ENCODE peak calls at places on chromosomes 5 and 9, in six cellular contexts. M is K562, W is cardiac fibroblast, V is Karpas-422, I is IMR-90, Y is breast epithelium. L is an unnamed sample.

GRCh38 chr5:90962481-90962880 is 403.9 kb downstream of the ADGRV1 start:
- DNase-seq in Y (no peak), W (peak), V (no peak), M (no peak), I (no peak), L (no peak)

GRCh38 chr9:94860678-94861588 is 134.4 kb downstream of the AOPEP start:
- DNase-seq in M (no peak), V (peak), W (peak), Y (no peak), I (peak), L (peak)

GRCh38 chr5:141560141-141560540 is 58.7 kb downstream of the DIAPH1 start:
- DNase-seq in V (no peak), I (no peak), W (peak), M (no peak), Y (no peak), L (no peak)

GRCh38 chr5:132237141-132237540 is 9.5 kb upstream of the P4HA2 start:
- DNase-seq in W (no peak), M (no peak), I (peak), V (no peak), Y (no peak), L (no peak)

GRCh38 chr9:4382722-4383317 is 83.0 kb upstream of the GLIS3 start:
- DNase-seq in Y (no peak), V (peak), W (peak), I (peak), M (peak), L (no peak)

GRCh38 chr5:95930541-95930940 is 31.1 kb downstream of the ELL2 start:
- DNase-seq in I (no peak), W (no peak), M (no peak), Y (no peak), V (no peak), L (no peak)

GRCh38 chr9:115008536-115008935 is 78.1 kb upstream of the TNFSF8 start:
- DNase-seq in I (peak), Y (no peak), W (peak), V (no peak), M (no peak), L (no peak)

GRCh38 chr5:76855961-76856360 is 6.1 kb downstream of the S100Z start:
- DNase-seq in W (no peak), I (no peak), Y (no peak), M (peak), V (no peak), L (no peak)

GRCh38 chr5:149456597-149457392 is 77.7 kb upstream of the IL17B start:
- DNase-seq in Y (no peak), I (no peak), M (peak), W (no peak), V (no peak), L (no peak)

DNA sequence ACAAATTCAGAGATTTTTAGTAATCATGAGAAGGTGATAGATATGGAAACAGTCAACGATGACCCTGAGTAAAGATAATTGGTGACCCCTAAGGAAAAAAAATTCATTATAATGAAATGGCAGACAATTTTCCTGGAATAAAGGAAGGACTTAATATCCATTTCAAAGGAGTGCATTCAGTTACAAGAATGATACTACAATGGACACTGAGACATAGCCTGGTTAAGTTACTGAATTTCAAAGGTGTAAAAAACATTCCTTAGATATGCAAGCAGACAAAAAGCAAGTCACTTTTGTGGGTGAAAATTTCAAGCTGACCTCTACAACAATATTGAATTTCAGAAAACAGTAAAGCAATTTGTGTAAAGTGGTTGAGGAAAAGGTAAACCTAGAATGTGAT is 1012.5 kb upstream of the SEMA6A start:
- DNase-seq in Y (no peak), M (no peak), V (no peak), I (no peak), W (no peak), L (no peak)
- H3K4me3 ChIP-seq in Y (no peak), M (no peak), V (no peak), I (no peak), W (no peak), L (no peak)

GRCh38 chr5:66829826-66830225 is 233.6 kb downstream of the MAST4 start:
- DNase-seq in M (no peak), I (peak), Y (no peak), W (peak), V (no peak), L (no peak)
- H3K4me3 ChIP-seq in M (no peak), I (no peak), Y (no peak), W (no peak), V (no peak), L (no peak)

GRCh38 chr5:158882236-158882635 is 217.5 kb downstream of the EBF1 start:
- DNase-seq in M (no peak), V (no peak), Y (no peak), I (no peak), W (no peak), L (no peak)

GRCh38 chr5:158879993-158880392 is 219.7 kb downstream of the EBF1 start:
- DNase-seq in M (no peak), W (no peak), I (no peak), V (no peak), Y (no peak), L (no peak)

GRCh38 chr5:158881076-158881880 is 218.4 kb downstream of the EBF1 start:
- DNase-seq in I (no peak), W (no peak), Y (no peak), M (no peak), V (peak), L (no peak)

GRCh38 chr5:158882660-158883059 is 217.1 kb downstream of the EBF1 start:
- DNase-seq in Y (no peak), I (no peak), M (no peak), V (peak), W (no peak), L (no peak)

GRCh38 chr5:158880514-158881001 is 219.2 kb downstream of the EBF1 start:
- DNase-seq in V (peak), I (no peak), W (peak), M (no peak), Y (no peak), L (no peak)
- H3K4me3 ChIP-seq in V (peak), I (no peak), W (no peak), M (no peak), Y (no peak), L (no peak)

GRCh38 chr9:133274236-133275104 is 531 bp downstream of the ABO start:
- DNase-seq in W (no peak), M (peak), I (no peak), Y (no peak), V (no peak), L (no peak)
- H3K4me3 ChIP-seq in W (no peak), M (peak), I (no peak), Y (peak), V (no peak), L (no peak)

DNA sequence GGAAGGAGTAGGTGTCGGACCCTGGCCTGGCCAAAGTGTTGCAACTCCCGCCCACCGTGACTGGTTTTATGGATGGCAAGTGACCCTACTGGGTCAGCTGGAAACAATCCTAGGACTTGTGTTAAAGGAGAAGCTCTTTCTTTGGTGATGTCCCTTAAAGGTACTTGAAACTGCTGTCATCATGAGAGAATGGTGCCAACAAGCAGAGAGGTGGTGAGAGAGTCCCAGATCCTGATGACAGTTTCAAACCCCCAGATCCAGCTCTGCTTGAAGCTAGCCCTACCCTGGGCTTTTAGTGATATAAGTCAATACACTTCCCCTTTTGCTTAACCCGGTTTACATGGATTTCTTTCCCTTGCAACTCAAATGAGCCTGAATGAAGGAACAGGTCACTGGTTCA is 72.5 kb upstream of the UBTD2 start:
- DNase-seq in M (no peak), V (no peak), Y (no peak), I (no peak), W (no peak), L (no peak)
- H3K4me3 ChIP-seq in M (no peak), V (no peak), Y (no peak), I (no peak), W (no peak), L (no peak)

GRCh38 chr9:123174887-123175518 is 93.4 kb downstream of the STRBP start:
- DNase-seq in I (no peak), W (no peak), Y (no peak), V (peak), M (no peak), L (no peak)
- H3K4me3 ChIP-seq in I (no peak), W (no peak), Y (no peak), V (peak), M (no peak), L (no peak)

DNA sequence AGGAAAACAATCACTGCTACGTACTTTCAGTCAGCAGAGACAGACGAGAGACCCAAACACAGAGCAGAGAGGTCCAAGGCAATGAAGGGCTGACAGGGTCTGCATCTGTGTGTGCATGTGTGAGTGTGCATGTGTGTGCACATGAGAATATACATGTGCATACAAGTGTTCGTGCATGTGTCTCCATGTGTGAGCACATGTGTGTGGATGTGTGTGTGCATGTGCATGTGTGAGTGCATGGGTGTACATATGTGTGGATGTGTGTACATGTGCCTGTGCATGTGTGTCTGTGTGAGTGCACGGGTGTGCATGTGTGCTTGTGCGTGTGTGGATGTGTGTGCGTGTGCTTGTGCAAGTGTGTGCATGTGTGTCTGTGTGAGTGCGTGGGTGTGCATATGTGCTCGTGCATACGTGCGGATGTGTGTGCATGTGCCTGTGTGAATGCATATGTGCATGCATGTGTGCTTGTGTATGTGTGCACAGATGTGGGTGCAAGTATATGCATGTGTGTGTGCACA is 82.3 kb downstream of the OLFM1 start:
- DNase-seq in Y (no peak), W (no peak), M (no peak), I (no peak), V (no peak), L (no peak)
- H3K4me3 ChIP-seq in Y (no peak), W (no peak), M (no peak), I (no peak), V (no peak), L (no peak)

DNA sequence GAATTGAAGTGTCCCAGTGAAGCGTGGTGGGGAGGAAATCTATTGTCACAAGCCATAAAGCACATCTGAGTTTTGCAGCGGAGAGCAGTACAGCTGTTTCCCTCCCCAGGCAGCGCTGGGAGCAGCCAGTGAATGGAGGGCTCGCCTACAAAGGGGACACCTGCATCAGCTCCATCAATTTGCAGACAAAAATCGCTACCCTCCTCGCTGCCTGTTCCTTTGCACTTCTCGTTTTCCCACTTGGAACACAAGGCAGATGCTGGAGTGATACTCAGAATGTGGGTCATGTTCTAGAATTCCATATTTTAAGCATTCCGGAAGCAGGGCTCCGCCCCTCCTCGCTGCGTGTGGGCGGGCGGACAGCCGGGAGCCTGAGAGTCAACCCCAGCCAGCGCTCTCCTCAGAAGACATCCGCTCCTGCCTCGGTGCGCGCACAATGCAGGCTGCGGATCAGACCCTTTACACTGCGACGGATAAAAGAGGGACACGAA is 92.1 kb downstream of the LMNB1 start:
- DNase-seq in M (no peak), I (peak), Y (no peak), V (no peak), W (peak), L (no peak)
- H3K4me3 ChIP-seq in M (no peak), I (peak), Y (no peak), V (no peak), W (no peak), L (peak)

L was measured in effector memory CD4-positive, alpha-beta T cell.